ENCODE peak calls at places on chromosomes 6 and 20, in seven cellular contexts. One of them, this sample, is unnamed. For H3K27me3, the result is how much of the 10 kb centered on the place peaks cover.

GRCh38 chr20:33858666-33859065 is 47.5 kb downstream of the CHMP4B start:
- DNase-seq in cardiac muscle cell: no peak
- DNase-seq in aorta: no peak
- DNase-seq in effector memory CD4-positive, alpha-beta T cell: no peak
- DNase-seq in CD4-positive, CD25-positive, alpha-beta regulatory T cell: peak
- DNase-seq in heart right ventricle: no peak
- DNase-seq in thoracic aorta: no peak
- DNase-seq in this sample: no peak

GRCh38 chr6:132380358-132380757 is 20.9 kb downstream of the MOXD1 start:
- DNase-seq in effector memory CD4-positive, alpha-beta T cell: no peak
- DNase-seq in cardiac muscle cell: no peak
- DNase-seq in CD4-positive, CD25-positive, alpha-beta regulatory T cell: no peak
- DNase-seq in thoracic aorta: no peak
- DNase-seq in heart right ventricle: no peak
- DNase-seq in aorta: no peak
- DNase-seq in this sample: no peak

GRCh38 chr6:85997206-85997605 is 354.5 kb upstream of the SYNCRIP start:
- DNase-seq in aorta: no peak
- DNase-seq in effector memory CD4-positive, alpha-beta T cell: no peak
- DNase-seq in CD4-positive, CD25-positive, alpha-beta regulatory T cell: no peak
- DNase-seq in heart right ventricle: no peak
- DNase-seq in thoracic aorta: no peak
- DNase-seq in cardiac muscle cell: no peak
- DNase-seq in this sample: no peak

GRCh38 chr6:78505178-78505577 is 362.2 kb upstream of the IRAK1BP1 start:
- DNase-seq in heart right ventricle: no peak
- DNase-seq in cardiac muscle cell: no peak
- DNase-seq in effector memory CD4-positive, alpha-beta T cell: no peak
- DNase-seq in thoracic aorta: no peak
- DNase-seq in CD4-positive, CD25-positive, alpha-beta regulatory T cell: no peak
- DNase-seq in aorta: no peak
- DNase-seq in this sample: no peak

GRCh38 chr6:168016176-168016620 is 18.7 kb downstream of the KIF25 start:
- DNase-seq in heart right ventricle: no peak
- DNase-seq in thoracic aorta: no peak
- DNase-seq in aorta: no peak
- DNase-seq in cardiac muscle cell: no peak
- DNase-seq in CD4-positive, CD25-positive, alpha-beta regulatory T cell: no peak
- DNase-seq in effector memory CD4-positive, alpha-beta T cell: no peak
- DNase-seq in this sample: no peak

GRCh38 chr6:165562421-165563090 is 100.5 kb downstream of the PDE10A start:
- DNase-seq in cardiac muscle cell: no peak
- DNase-seq in thoracic aorta: no peak
- DNase-seq in aorta: no peak
- DNase-seq in heart right ventricle: no peak
- DNase-seq in effector memory CD4-positive, alpha-beta T cell: no peak
- DNase-seq in CD4-positive, CD25-positive, alpha-beta regulatory T cell: no peak
- DNase-seq in this sample: no peak

GRCh38 chr6:150297327-150298028 is 71.3 kb upstream of the IYD start:
- DNase-seq in aorta: peak
- DNase-seq in CD4-positive, CD25-positive, alpha-beta regulatory T cell: no peak
- DNase-seq in effector memory CD4-positive, alpha-beta T cell: no peak
- DNase-seq in heart right ventricle: no peak
- DNase-seq in cardiac muscle cell: no peak
- DNase-seq in thoracic aorta: no peak
- DNase-seq in this sample: no peak

GRCh38 chr6:126267621-126268020 is 72.3 kb upstream of the CENPW start:
- DNase-seq in cardiac muscle cell: no peak
- DNase-seq in heart right ventricle: no peak
- DNase-seq in aorta: no peak
- DNase-seq in thoracic aorta: no peak
- DNase-seq in effector memory CD4-positive, alpha-beta T cell: no peak
- DNase-seq in CD4-positive, CD25-positive, alpha-beta regulatory T cell: no peak
- DNase-seq in this sample: no peak

GRCh38 chr6:149063443-149063842 is 254.1 kb upstream of the TAB2 start:
- DNase-seq in aorta: no peak
- DNase-seq in cardiac muscle cell: no peak
- DNase-seq in heart right ventricle: no peak
- DNase-seq in effector memory CD4-positive, alpha-beta T cell: no peak
- DNase-seq in thoracic aorta: no peak
- DNase-seq in CD4-positive, CD25-positive, alpha-beta regulatory T cell: no peak
- DNase-seq in this sample: no peak

GRCh38 chr6:107064579-107065065 is 36.6 kb downstream of the MTRES1 start:
- DNase-seq in aorta: no peak
- DNase-seq in thoracic aorta: no peak
- DNase-seq in effector memory CD4-positive, alpha-beta T cell: no peak
- DNase-seq in CD4-positive, CD25-positive, alpha-beta regulatory T cell: peak
- DNase-seq in heart right ventricle: peak
- DNase-seq in cardiac muscle cell: no peak
- DNase-seq in this sample: no peak

GRCh38 chr6:118869894-118870665 is 23.9 kb upstream of the ASF1A start:
- DNase-seq in aorta: no peak
- DNase-seq in thoracic aorta: no peak
- DNase-seq in cardiac muscle cell: no peak
- DNase-seq in heart right ventricle: no peak
- DNase-seq in CD4-positive, CD25-positive, alpha-beta regulatory T cell: no peak
- DNase-seq in effector memory CD4-positive, alpha-beta T cell: no peak
- DNase-seq in this sample: no peak

GRCh38 chr6:152229330-152229729 is 407.8 kb downstream of the SYNE1 start:
- DNase-seq in thoracic aorta: no peak
- DNase-seq in cardiac muscle cell: no peak
- DNase-seq in aorta: no peak
- DNase-seq in heart right ventricle: no peak
- DNase-seq in effector memory CD4-positive, alpha-beta T cell: no peak
- DNase-seq in CD4-positive, CD25-positive, alpha-beta regulatory T cell: no peak
- DNase-seq in this sample: no peak

DNA sequence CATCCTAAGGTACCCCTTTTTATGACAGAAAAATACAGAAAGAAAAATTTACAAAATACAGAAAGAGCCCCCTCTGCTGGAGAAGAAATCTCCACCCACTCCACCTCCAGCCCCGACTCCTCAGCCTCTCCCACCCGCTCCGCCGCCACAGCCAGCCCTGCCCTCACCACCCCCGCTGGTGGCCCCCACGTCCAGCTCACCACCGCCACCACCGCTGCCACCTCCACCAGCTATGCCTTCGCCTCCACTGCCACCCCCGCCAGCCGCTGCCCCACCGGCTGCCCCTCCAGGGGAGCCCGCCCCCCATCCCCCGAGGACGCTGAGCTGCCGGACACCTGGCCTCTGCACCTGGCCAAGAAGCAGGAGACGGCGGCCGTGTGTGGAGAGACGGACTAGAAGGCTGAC is 17.7 kb downstream of the WFDC2 start:
- DNase-seq in aorta: no peak
- DNase-seq in heart right ventricle: no peak
- DNase-seq in thoracic aorta: no peak
- DNase-seq in cardiac muscle cell: peak
- DNase-seq in effector memory CD4-positive, alpha-beta T cell: no peak
- DNase-seq in CD4-positive, CD25-positive, alpha-beta regulatory T cell: no peak
- DNase-seq in this sample: no peak
- H3K27me3 ChIP-seq in aorta: under half
- H3K27me3 ChIP-seq in heart right ventricle: half or more
- H3K27me3 ChIP-seq in thoracic aorta: under half
- H3K27me3 ChIP-seq in cardiac muscle cell: under half
- H3K27me3 ChIP-seq in effector memory CD4-positive, alpha-beta T cell: under half
- H3K27me3 ChIP-seq in CD4-positive, CD25-positive, alpha-beta regulatory T cell: under half
- H3K27me3 ChIP-seq in this sample: under half

GRCh38 chr20:61674051-61674450 is 391.6 kb downstream of the TAF4 start:
- DNase-seq in aorta: no peak
- DNase-seq in CD4-positive, CD25-positive, alpha-beta regulatory T cell: no peak
- DNase-seq in cardiac muscle cell: no peak
- DNase-seq in effector memory CD4-positive, alpha-beta T cell: no peak
- DNase-seq in heart right ventricle: no peak
- DNase-seq in thoracic aorta: no peak
- DNase-seq in this sample: no peak
- H3K27me3 ChIP-seq in aorta: under half
- H3K27me3 ChIP-seq in CD4-positive, CD25-positive, alpha-beta regulatory T cell: under half
- H3K27me3 ChIP-seq in cardiac muscle cell: under half
- H3K27me3 ChIP-seq in effector memory CD4-positive, alpha-beta T cell: under half
- H3K27me3 ChIP-seq in heart right ventricle: under half
- H3K27me3 ChIP-seq in thoracic aorta: under half
- H3K27me3 ChIP-seq in this sample: under half

DNA sequence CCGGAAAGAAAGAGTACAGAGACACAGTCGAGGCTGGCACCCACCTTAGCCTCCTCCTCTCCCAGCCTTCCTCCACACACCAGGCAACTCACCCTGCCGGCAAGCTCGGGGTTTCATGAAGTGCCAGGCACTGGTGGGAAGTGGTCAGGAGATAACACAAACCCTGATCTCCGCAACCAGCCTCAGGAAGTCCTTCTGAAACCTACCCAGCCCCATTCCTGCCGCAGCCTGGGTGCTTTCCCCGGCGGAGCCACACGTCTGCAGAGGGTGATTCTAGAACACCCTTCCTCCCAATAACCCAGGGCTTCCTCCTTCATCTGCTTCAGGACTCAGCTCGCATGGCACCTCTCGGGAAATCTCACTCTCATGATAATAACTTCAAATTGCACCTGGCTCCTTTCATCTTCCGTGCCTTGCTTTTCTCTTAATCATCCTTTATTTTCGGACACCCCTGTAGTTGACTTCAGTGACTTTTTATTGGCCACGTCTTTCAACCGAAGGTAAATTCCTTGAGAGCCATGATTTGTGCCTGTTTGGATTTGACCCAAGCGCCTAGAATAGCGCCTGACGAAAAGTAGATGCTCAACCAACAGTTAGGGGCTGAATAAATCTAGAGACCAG is 8.7 kb upstream of the HLA-E start:
- DNase-seq in aorta: no peak
- DNase-seq in cardiac muscle cell: no peak
- DNase-seq in thoracic aorta: no peak
- DNase-seq in effector memory CD4-positive, alpha-beta T cell: peak
- DNase-seq in heart right ventricle: no peak
- DNase-seq in CD4-positive, CD25-positive, alpha-beta regulatory T cell: peak
- DNase-seq in this sample: no peak
- H3K27me3 ChIP-seq in aorta: under half
- H3K27me3 ChIP-seq in cardiac muscle cell: half or more
- H3K27me3 ChIP-seq in thoracic aorta: under half
- H3K27me3 ChIP-seq in effector memory CD4-positive, alpha-beta T cell: under half
- H3K27me3 ChIP-seq in heart right ventricle: half or more
- H3K27me3 ChIP-seq in CD4-positive, CD25-positive, alpha-beta regulatory T cell: under half
- H3K27me3 ChIP-seq in this sample: under half

DNA sequence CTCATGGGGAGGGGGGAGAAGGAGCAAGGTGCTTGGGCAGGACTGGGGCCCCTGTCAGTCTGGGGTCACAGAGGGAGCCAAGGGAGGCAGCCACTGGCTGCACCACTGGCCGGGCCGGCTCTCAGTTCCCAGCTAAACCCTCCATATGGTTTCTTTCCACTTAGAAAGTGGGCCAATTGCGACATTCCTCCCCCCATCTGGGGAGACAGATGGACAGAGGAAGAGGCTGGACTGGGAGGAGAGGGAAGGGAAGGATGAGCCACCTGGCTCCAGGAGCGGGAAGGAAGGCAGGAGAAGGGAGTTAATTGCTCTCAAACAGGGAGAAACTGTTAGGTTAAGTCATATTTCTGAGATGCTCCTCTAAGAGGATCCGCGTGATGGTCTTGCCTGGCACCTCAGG is 82.2 kb downstream of the GRM4 start:
- DNase-seq in CD4-positive, CD25-positive, alpha-beta regulatory T cell: no peak
- DNase-seq in heart right ventricle: no peak
- DNase-seq in aorta: no peak
- DNase-seq in thoracic aorta: no peak
- DNase-seq in cardiac muscle cell: no peak
- DNase-seq in effector memory CD4-positive, alpha-beta T cell: no peak
- DNase-seq in this sample: no peak
- H3K27me3 ChIP-seq in CD4-positive, CD25-positive, alpha-beta regulatory T cell: under half
- H3K27me3 ChIP-seq in heart right ventricle: half or more
- H3K27me3 ChIP-seq in aorta: under half
- H3K27me3 ChIP-seq in thoracic aorta: under half
- H3K27me3 ChIP-seq in cardiac muscle cell: under half
- H3K27me3 ChIP-seq in effector memory CD4-positive, alpha-beta T cell: under half
- H3K27me3 ChIP-seq in this sample: under half

GRCh38 chr6:33857301-33858052 is 53.7 kb upstream of the MLN start:
- DNase-seq in cardiac muscle cell: no peak
- DNase-seq in heart right ventricle: no peak
- DNase-seq in aorta: no peak
- DNase-seq in CD4-positive, CD25-positive, alpha-beta regulatory T cell: no peak
- DNase-seq in effector memory CD4-positive, alpha-beta T cell: no peak
- DNase-seq in thoracic aorta: no peak
- DNase-seq in this sample: no peak
- H3K27me3 ChIP-seq in cardiac muscle cell: under half
- H3K27me3 ChIP-seq in heart right ventricle: half or more
- H3K27me3 ChIP-seq in aorta: under half
- H3K27me3 ChIP-seq in CD4-positive, CD25-positive, alpha-beta regulatory T cell: under half
- H3K27me3 ChIP-seq in effector memory CD4-positive, alpha-beta T cell: under half
- H3K27me3 ChIP-seq in thoracic aorta: under half
- H3K27me3 ChIP-seq in this sample: under half

DNA sequence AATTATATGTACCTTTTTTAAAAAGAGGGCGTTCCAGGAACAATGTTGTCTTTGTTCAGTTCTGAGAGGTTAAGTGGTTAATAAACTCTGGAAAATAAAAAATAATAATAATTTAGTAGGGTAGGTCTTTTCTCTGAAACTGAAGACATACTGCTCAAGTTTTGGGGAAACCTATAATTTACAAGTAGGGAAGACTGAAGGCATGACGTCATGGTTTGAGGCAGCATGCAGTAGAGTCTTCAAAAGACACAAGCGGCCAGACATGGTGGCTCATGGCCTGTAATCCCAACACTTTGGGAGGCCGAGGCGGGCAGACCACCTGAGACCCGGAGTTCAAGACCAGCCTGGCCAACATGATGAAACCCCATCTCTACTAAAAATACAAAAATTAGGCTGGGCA is 14.0 kb downstream of the STAU1 start:
- DNase-seq in effector memory CD4-positive, alpha-beta T cell: no peak
- DNase-seq in heart right ventricle: no peak
- DNase-seq in aorta: no peak
- DNase-seq in thoracic aorta: no peak
- DNase-seq in cardiac muscle cell: no peak
- DNase-seq in CD4-positive, CD25-positive, alpha-beta regulatory T cell: no peak
- DNase-seq in this sample: no peak
- H3K27me3 ChIP-seq in effector memory CD4-positive, alpha-beta T cell: under half
- H3K27me3 ChIP-seq in heart right ventricle: under half
- H3K27me3 ChIP-seq in aorta: under half
- H3K27me3 ChIP-seq in thoracic aorta: under half
- H3K27me3 ChIP-seq in cardiac muscle cell: under half
- H3K27me3 ChIP-seq in CD4-positive, CD25-positive, alpha-beta regulatory T cell: under half
- H3K27me3 ChIP-seq in this sample: under half